ENCODE peak calls at places on chromosomes 16 and 17, in five cellular contexts. E, C, W, H and I are unnamed samples. For H3K9me3, the result is how much of the 10 kb centered on the place peaks cover.

GRCh38 chr17:63956296-63956920 is 16.3 kb downstream of the SCN4A start:
- DNase-seq in E (no peak), C (no peak), W (no peak), H (no peak), I (peak)

GRCh38 chr16:72925631-72925979 is 122.3 kb downstream of the ZFHX3 start:
- DNase-seq in E (no peak), C (no peak), W (no peak), H (no peak), I (no peak)

GRCh38 chr17:2197271-2197670 is 106.3 kb downstream of the SMG6 start:
- DNase-seq in E (no peak), C (no peak), W (peak), H (no peak), I (no peak)

GRCh38 chr16:84648595-84649510 is 542 bp downstream of the KLHL36 start:
- DNase-seq in E (peak), C (peak), W (peak), H (peak), I (peak)

GRCh38 chr16:12611916-12612597 is 191.6 kb downstream of the CPPED1 start:
- DNase-seq in E (no peak), C (no peak), W (no peak), H (no peak), I (no peak)

GRCh38 chr17:61862105-61862574 is 1.2 kb downstream of the BRIP1 start:
- DNase-seq in E (no peak), C (no peak), W (no peak), H (no peak), I (no peak)

GRCh38 chr17:47220531-47220999 is 11.4 kb downstream of the MYL4 start:
- DNase-seq in E (no peak), C (no peak), W (no peak), H (no peak), I (no peak)

GRCh38 chr16:83676056-83676455 is 131.7 kb upstream of the HSBP1 start:
- DNase-seq in E (no peak), C (no peak), W (no peak), H (no peak), I (no peak)

GRCh38 chr17:40530988-40531971 is 29.9 kb upstream of the TNS4 start:
- DNase-seq in E (no peak), C (peak), W (peak), H (no peak), I (peak)

GRCh38 chr17:68310141-68310540 is 18.8 kb downstream of the ARSG start:
- DNase-seq in E (no peak), C (no peak), W (no peak), H (no peak), I (no peak)

GRCh38 chr17:68288804-68289203 is 2.1 kb downstream of the SLC16A6 start:
- DNase-seq in E (no peak), C (no peak), W (no peak), H (peak), I (no peak)

GRCh38 chr16:85370881-85371651 is 242.1 kb upstream of the GSE1 start:
- DNase-seq in E (peak), C (peak), W (no peak), H (peak), I (no peak)

GRCh38 chr16:1152123-1152638 is 725 bp upstream of the CACNA1H start:
- DNase-seq in E (no peak), C (no peak), W (peak), H (no peak), I (peak)

GRCh38 chr16:1818873-1819525 is 7.6 kb downstream of the HAGH start:
- DNase-seq in E (no peak), C (no peak), W (no peak), H (no peak), I (no peak)

GRCh38 chr16:31714899-31715504 is 158.6 kb upstream of the ZNF267 start:
- DNase-seq in E (no peak), C (no peak), W (no peak), H (no peak), I (no peak)

GRCh38 chr17:15157051-15157450 is 108.1 kb downstream of the PMP22 start:
- DNase-seq in E (no peak), C (no peak), W (no peak), H (no peak), I (no peak)

GRCh38 chr17:8611671-8612298 is 18.7 kb downstream of the MYH10 start:
- DNase-seq in E (no peak), C (no peak), W (no peak), H (no peak), I (no peak)

GRCh38 chr16:52384378-52384777 is 162.6 kb downstream of the TOX3 start:
- DNase-seq in E (no peak), C (no peak), W (no peak), H (no peak), I (no peak)

GRCh38 chr16:21598676-21599157 is 660 bp upstream of the METTL9 start:
- DNase-seq in E (peak), C (no peak), W (no peak), H (peak), I (no peak)

GRCh38 chr17:60554377-60554788 is 28.3 kb upstream of the APPBP2 start:
- DNase-seq in E (no peak), C (no peak), W (no peak), H (no peak), I (no peak)

GRCh38 chr17:50203589-50204345 is 2.3 kb upstream of the COL1A1 start:
- DNase-seq in E (no peak), C (peak), W (peak), H (peak), I (peak)

GRCh38 chr17:8124350-8125195 is 667 bp upstream of the HES7 start:
- DNase-seq in E (no peak), C (no peak), W (no peak), H (no peak), I (no peak)

GRCh38 chr16:56679813-56680212 is 2.5 kb upstream of the MT1X start:
- DNase-seq in E (no peak), C (no peak), W (no peak), H (no peak), I (no peak)

GRCh38 chr16:56683424-56684162 is 1.3 kb downstream of the MT1X start:
- DNase-seq in E (no peak), C (no peak), W (no peak), H (no peak), I (no peak)

GRCh38 chr16:56684256-56684925 is 2.1 kb downstream of the MT1X start:
- DNase-seq in E (peak), C (no peak), W (no peak), H (no peak), I (no peak)

GRCh38 chr16:56682703-56683397 is 580 bp downstream of the MT1X start:
- DNase-seq in E (no peak), C (no peak), W (peak), H (peak), I (peak)

GRCh38 chr16:56681939-56682702 is at the start of gene MT1X:
- DNase-seq in E (peak), C (peak), W (peak), H (peak), I (peak)
- TF ChIP-seq POLR2A in E (peak), C (peak), W (peak), H (peak), I (peak)

DNA sequence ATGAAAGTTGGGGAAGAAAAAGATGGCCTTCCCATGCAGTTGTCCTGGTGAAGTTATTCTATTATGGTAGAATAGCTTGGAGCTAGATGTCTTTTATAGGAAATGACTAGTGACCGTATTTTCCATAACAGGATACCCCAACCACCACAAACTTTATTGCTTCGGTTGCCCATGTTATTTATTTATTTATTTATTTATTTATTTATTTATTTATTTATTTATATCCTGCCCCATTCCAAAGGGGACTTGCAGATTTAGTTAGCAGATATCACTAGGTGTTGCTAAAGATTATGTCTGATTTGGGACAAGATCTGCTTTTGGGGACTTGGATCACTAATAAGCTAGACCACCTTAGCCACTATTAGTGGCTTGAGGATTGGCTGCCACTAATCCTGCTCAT is 68.3 kb downstream of the ARHGAP44 start:
- DNase-seq in E (no peak), C (no peak), W (no peak), H (no peak), I (no peak)
- H3K9me3 ChIP-seq in E (under half), C (under half), W (under half), H (under half), I (under half)

DNA sequence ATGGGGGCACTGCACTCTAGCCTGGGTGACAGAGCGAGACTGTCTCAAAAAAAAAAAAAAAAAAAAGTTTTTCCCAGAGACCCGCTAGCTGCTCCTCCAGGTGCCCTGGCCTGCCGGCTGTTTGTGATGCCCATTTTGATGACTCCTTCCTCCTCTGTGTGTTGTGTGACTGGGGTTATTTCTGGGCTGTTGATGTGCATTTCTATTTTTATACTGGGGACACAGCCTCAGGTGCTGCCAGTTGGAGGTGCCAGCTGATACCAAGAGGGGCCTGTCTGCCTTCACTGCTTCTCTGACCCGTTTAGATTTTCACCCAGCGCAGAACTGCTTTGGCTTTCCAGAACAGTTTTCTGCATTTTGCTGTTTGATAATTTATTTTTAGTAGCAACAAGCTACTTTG is 6.6 kb downstream of the PLA2G15 start:
- DNase-seq in E (no peak), C (no peak), W (no peak), H (no peak), I (no peak)
- TF ChIP-seq POLR2A in E (no peak), C (no peak), W (no peak), H (no peak), I (no peak)

DNA sequence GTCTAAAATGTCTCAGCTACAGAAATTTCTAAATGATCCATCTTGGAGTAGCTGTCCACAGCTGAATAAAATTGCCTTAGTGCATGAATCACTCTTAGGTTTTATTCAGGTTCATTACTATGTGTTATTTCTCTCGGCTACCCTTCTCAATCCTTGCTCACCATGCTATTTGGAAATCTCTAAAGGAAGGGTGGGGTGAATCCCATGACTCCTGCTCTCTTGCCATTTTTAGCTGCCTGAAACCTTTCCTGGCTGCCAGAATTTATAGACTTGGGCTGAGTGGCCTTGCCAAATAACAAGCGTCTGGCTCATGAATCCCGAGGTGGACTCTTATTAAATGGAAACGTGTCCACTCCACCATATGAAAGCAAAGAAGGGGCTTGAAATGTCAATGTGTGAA is 936.1 kb upstream of the SOX9 start:
- DNase-seq in E (no peak), C (no peak), W (no peak), H (no peak), I (no peak)
- H3K9me3 ChIP-seq in E (under half), C (under half), W (under half), H (under half), I (under half)

GRCh38 chr17:13490906-13491502 is 110.7 kb downstream of the HS3ST3A1 start:
- DNase-seq in E (no peak), C (no peak), W (no peak), H (no peak), I (no peak)
- TF ChIP-seq POLR2A in E (no peak), C (no peak), W (no peak), H (no peak), I (no peak)

DNA sequence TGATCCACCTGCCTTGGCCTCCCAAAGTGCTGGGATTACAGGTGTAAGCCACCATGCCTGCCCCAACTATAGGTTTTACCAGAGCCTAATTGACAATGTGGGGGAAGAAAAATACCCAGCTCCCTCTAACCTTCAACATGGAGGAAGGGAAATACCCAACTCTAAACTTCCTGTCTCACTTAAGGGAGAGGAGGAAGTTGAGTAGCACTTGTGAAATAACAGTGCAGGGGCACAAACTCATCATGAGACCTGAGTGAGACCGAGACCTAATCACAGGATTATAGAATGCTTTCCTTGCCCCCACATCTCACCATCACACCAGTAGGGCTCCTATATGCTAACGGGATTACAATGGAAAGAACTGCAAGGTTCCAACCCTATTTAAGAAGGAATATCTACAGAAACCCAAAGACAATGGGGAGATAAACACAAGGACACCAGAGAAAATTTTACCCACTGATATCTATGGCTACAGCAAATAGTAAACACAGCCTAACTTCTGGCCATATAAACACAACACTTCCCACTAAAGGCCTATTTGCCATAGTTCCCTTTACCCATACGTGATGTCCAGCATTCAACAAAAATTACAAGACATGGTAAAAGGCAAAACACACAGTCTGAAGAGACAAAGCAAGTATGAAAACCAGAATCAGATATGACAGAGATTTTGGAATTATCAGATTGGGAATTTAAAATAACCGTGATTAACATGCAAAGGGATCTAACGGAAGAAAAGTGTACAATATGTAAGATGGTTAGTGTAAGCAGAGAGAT is 26.9 kb downstream of the OR3A1 start:
- DNase-seq in E (no peak), C (no peak), W (no peak), H (no peak), I (no peak)
- H3K9me3 ChIP-seq in E (under half), C (under half), W (under half), H (under half), I (under half)